ENCODE peak calls at places on chromosomes 4 and X, in four cellular contexts. R is small intestine, K is iris pigment epithelial cell, G is Caco-2. J is an unnamed sample.

GRCh38 chrX:141652315-141652714 is 46.2 kb downstream of the SPANXD start:
- DNase-seq in R (no peak), K (no peak), G (no peak), J (no peak)

GRCh38 chr4:140851032-140851636 is 94.9 kb upstream of the TBC1D9 start:
- DNase-seq in R (peak; percentile 68), K (peak; percentile 61), G (peak; percentile 70), J (no peak)

GRCh38 chr4:141248029-141248428 is 27.3 kb downstream of the ZNF330 start:
- DNase-seq in R (no peak), K (peak; percentile 94), G (no peak), J (no peak)

GRCh38 chr4:87853891-87854290 is 21.1 kb downstream of the MEPE start:
- DNase-seq in R (no peak), K (no peak), G (no peak), J (no peak)

GRCh38 chrX:19785647-19786046 is 101.8 kb downstream of the SH3KBP1 start:
- DNase-seq in R (no peak), K (no peak), G (no peak), J (no peak)

GRCh38 chrX:150966235-150966634 is 16.9 kb upstream of the HMGB3 start:
- DNase-seq in R (no peak), K (no peak), G (no peak), J (no peak)

GRCh38 chrX:2374086-2374485 is 126.7 kb downstream of the DHRSX start:
- DNase-seq in R (no peak), K (peak; percentile 16), G (no peak), J (no peak)

GRCh38 chrX:150575415-150575814 is 7.0 kb downstream of the MTM1 start:
- DNase-seq in R (no peak), K (peak; percentile 52), G (no peak), J (peak; percentile 47)

GRCh38 chr4:85598936-85599335 is 124.0 kb downstream of the ARHGAP24 start:
- DNase-seq in R (no peak), K (no peak), G (no peak), J (no peak)

GRCh38 chr4:10655968-10656367 is 28.6 kb downstream of the CLNK start:
- DNase-seq in R (no peak), K (peak; percentile 84), G (no peak), J (no peak)

GRCh38 chrX:54825716-54826428 is 18.3 kb downstream of the MAGED2 start:
- DNase-seq in R (no peak), K (no peak), G (no peak), J (peak; percentile 28)

GRCh38 chr4:10569491-10569890 is 112.3 kb upstream of the ZNF518B start:
- DNase-seq in R (no peak), K (no peak), G (no peak), J (no peak)

GRCh38 chr4:2469192-2469984 is 482 bp downstream of the RNF4 start:
- DNase-seq in R (peak; percentile 70), K (peak; percentile 31), G (peak; percentile 57), J (peak; percentile 67)

GRCh38 chrX:153646620-153647373 is at the start of gene DUSP9:
- DNase-seq in R (peak; percentile 18), K (peak; percentile 27), G (peak; percentile 74), J (no peak)

GRCh38 chr4:176413171-176413570 is 93.4 kb downstream of the SPCS3 start:
- DNase-seq in R (no peak), K (no peak), G (no peak), J (no peak)

GRCh38 chr4:3479358-3480101 is 16.4 kb downstream of the DOK7 start:
- DNase-seq in R (no peak), K (no peak), G (no peak), J (no peak)

GRCh38 chr4:154691229-154691628 is 52.6 kb upstream of the LRAT start:
- DNase-seq in R (no peak), K (no peak), G (no peak), J (no peak)

GRCh38 chr4:185933078-185933581 is 121.1 kb upstream of the SORBS2 start:
- DNase-seq in R (no peak), K (peak; percentile 81), G (no peak), J (no peak)

GRCh38 chr4:60223098-60223497 is 977.0 kb upstream of the ADGRL3 start:
- DNase-seq in R (no peak), K (peak; percentile 2), G (no peak), J (no peak)

GRCh38 chrX:72124540-72125201 is 7.0 kb downstream of the RTL5 start:
- DNase-seq in R (no peak), K (no peak), G (no peak), J (no peak)

GRCh38 chr4:187485676-187486075 is 509.9 kb upstream of the ZFP42 start:
- DNase-seq in R (no peak), K (no peak), G (no peak), J (no peak)

GRCh38 chr4:142960134-142960533 is 114.0 kb upstream of the INPP4B start:
- DNase-seq in R (no peak), K (peak; percentile 27), G (no peak), J (no peak)

J was measured in activated CD8-positive, alpha-beta memory T cell treated with anti-CD3 and anti-CD28 coated beads, Interleukin-2, amount 50 U/mL, for 4 hours.